ENCODE peak calls at places on chromosomes 13 and 19, in four cellular contexts. R is AG20443, G is mucosa of descending colon, S is NT2/D1. P is an unnamed sample.
A peak's percentile ranks its signal among the peaks of the same experiment; 100 is the strongest.

GRCh38 chr13:99873141-99873540 is 98.4 kb downstream of the ZIC5 start:
- DNase-seq in R (no peak), G (no peak), S (no peak), P (no peak)

GRCh38 chr13:45269204-45269603 is 68.4 kb upstream of the KCTD4 start:
- DNase-seq in R (no peak), G (no peak), S (no peak), P (no peak)

GRCh38 chr13:59494560-59494970 is 669.2 kb downstream of the DIAPH3 start:
- DNase-seq in R (peak; percentile 67), G (no peak), S (no peak), P (no peak)

GRCh38 chr19:43651758-43652545 is 12.3 kb upstream of the CADM4 start:
- DNase-seq in R (peak; percentile 72), G (peak; percentile 76), S (no peak), P (peak; percentile 36)

GRCh38 chr13:37442996-37443395 is 155.6 kb downstream of the POSTN start:
- DNase-seq in R (no peak), G (no peak), S (no peak), P (no peak)

GRCh38 chr13:67134322-67135129 is 95.6 kb downstream of the PCDH9 start:
- DNase-seq in R (no peak), G (no peak), S (no peak), P (no peak)

GRCh38 chr19:37077615-37077928 is 661 bp upstream of the ZNF420 start:
- DNase-seq in R (no peak), G (no peak), S (no peak), P (no peak)

GRCh38 chr13:113813749-113814434 is 50.0 kb downstream of the GAS6 start:
- DNase-seq in R (no peak), G (no peak), S (no peak), P (no peak)

GRCh38 chr19:40588110-40588854 is 11.6 kb downstream of the SHKBP1 start:
- DNase-seq in R (peak; percentile 22), G (no peak), S (no peak), P (no peak)

GRCh38 chr13:90542959-90543358 is 804.5 kb upstream of the MIR17HG start:
- DNase-seq in R (no peak), G (no peak), S (no peak), P (no peak)

GRCh38 chr13:99312493-99312883 is 5.3 kb upstream of the GPR183 start:
- DNase-seq in R (peak; percentile 92), G (peak; percentile 39), S (no peak), P (no peak)

GRCh38 chr13:102138635-102139225 is 263.1 kb downstream of the FGF14 start:
- DNase-seq in R (no peak), G (no peak), S (no peak), P (no peak)

GRCh38 chr19:57675881-57676280 is 5.9 kb upstream of the ZNF551 start:
- DNase-seq in R (peak; percentile 43), G (no peak), S (no peak), P (no peak)

GRCh38 chr13:37914781-37915391 is 45.3 kb upstream of the TRPC4 start:
- DNase-seq in R (no peak), G (no peak), S (peak; percentile 3), P (no peak)

GRCh38 chr19:55117063-55117635 is 288 bp downstream of the PPP1R12C start:
- DNase-seq in R (no peak), G (peak; percentile 68), S (no peak), P (no peak)

GRCh38 chr13:38530492-38530891 is 156.4 kb upstream of the FREM2 start:
- DNase-seq in R (peak; percentile 33), G (no peak), S (no peak), P (no peak)

GRCh38 chr13:50030315-50030714 is 15.1 kb downstream of the KCNRG start:
- DNase-seq in R (no peak), G (no peak), S (no peak), P (no peak)

GRCh38 chr13:30751183-30751933 is 16.0 kb downstream of the ALOX5AP start:
- DNase-seq in R (no peak), G (no peak), S (no peak), P (no peak)

GRCh38 chr19:14558370-14559066 is 13.3 kb downstream of the NDUFB7 start:
- DNase-seq in R (no peak), G (no peak), S (no peak), P (no peak)